ENCODE peak calls at places on chromosome 14, in five cellular contexts. T, L, G, C and H are unnamed samples.

GRCh38 chr14:94129111-94129757 is at the start of gene IFI27L2:
- DNase-seq in T (peak; percentile 88), L (peak; percentile 83), G (peak; percentile 84), C (peak; percentile 89), H (peak; percentile 91)

GRCh38 chr14:85466678-85467077 is 63.3 kb upstream of the FLRT2 start:
- DNase-seq in T (no peak), L (no peak), G (no peak), C (no peak), H (no peak)

GRCh38 chr14:51901475-51902024 is 41.1 kb downstream of the GNG2 start:
- DNase-seq in T (no peak), L (no peak), G (no peak), C (no peak), H (no peak)

GRCh38 chr14:94180655-94181271 is 6.6 kb downstream of the PPP4R4 start:
- DNase-seq in T (no peak), L (no peak), G (peak; percentile 50), C (no peak), H (no peak)

GRCh38 chr14:68719634-68720384 is 73.1 kb downstream of the ZFP36L1 start:
- DNase-seq in T (no peak), L (no peak), G (no peak), C (no peak), H (no peak)

GRCh38 chr14:61179061-61179675 is 102.0 kb downstream of the TMEM30B start:
- DNase-seq in T (no peak), L (no peak), G (no peak), C (no peak), H (no peak)

GRCh38 chr14:24943024-24943423 is 106.9 kb downstream of the STXBP6 start:
- DNase-seq in T (peak; percentile 76), L (no peak), G (no peak), C (no peak), H (peak; percentile 29)

GRCh38 chr14:21867541-21867940 is 193.9 kb upstream of the OR4E1 start:
- DNase-seq in T (no peak), L (no peak), G (peak; percentile 59), C (no peak), H (no peak)

GRCh38 chr14:50961606-50962259 is 17.4 kb upstream of the PYGL start:
- DNase-seq in T (no peak), L (no peak), G (peak; percentile 93), C (no peak), H (no peak)

GRCh38 chr14:28012629-28013415 is 753.8 kb upstream of the FOXG1 start:
- DNase-seq in T (no peak), L (no peak), G (no peak), C (no peak), H (no peak)

GRCh38 chr14:23354990-23355389 is 2.3 kb upstream of the SLC22A17 start:
- DNase-seq in T (no peak), L (no peak), G (no peak), C (no peak), H (no peak)

GRCh38 chr14:75711134-75711795 is 50.2 kb downstream of the TTLL5 start:
- DNase-seq in T (no peak), L (no peak), G (peak; percentile 77), C (no peak), H (peak; percentile 40)

GRCh38 chr14:76407449-76408150 is 31.7 kb downstream of the ESRRB start:
- DNase-seq in T (peak; percentile 19), L (peak; percentile 17), G (no peak), C (no peak), H (no peak)

GRCh38 chr14:72613196-72613974 is 280.5 kb downstream of the DPF3 start:
- DNase-seq in T (peak; percentile 87), L (peak; percentile 72), G (no peak), C (peak; percentile 90), H (peak; percentile 72)

GRCh38 chr14:68733086-68733621 is 59.7 kb downstream of the ZFP36L1 start:
- DNase-seq in T (no peak), L (peak; percentile 75), G (no peak), C (peak; percentile 26), H (peak; percentile 32)

DNA sequence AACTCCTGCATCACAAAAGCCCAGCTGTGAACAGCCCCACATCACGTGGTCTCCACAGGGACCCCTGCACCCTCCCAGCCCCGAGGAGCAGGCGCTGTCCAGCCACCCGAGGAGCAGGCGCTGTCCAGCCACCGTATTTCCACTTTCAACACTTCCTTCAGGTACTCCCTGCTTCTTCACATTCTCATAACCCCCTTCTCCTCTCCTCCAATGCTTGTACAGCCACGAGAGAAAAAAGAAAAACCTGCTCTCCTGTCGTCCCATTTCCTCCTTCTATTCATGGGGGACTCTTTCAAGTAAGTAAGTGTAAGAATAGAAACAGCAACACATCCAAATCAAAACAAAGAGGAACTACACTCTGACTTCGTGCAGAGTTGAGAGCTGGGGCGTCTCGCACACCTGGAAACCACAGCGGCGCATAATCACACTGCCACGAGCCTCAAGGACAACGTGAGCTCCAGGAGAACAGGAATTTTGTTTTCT is 11.9 kb downstream of the CDC42BPB start:
- DNase-seq in T (no peak), L (no peak), G (no peak), C (no peak), H (no peak)
- H3K4me3 ChIP-seq in T (no peak overlapping the region), L (no peak overlapping the region), G (no peak overlapping the region), C (no peak overlapping the region), H (no peak overlapping the region)

DNA sequence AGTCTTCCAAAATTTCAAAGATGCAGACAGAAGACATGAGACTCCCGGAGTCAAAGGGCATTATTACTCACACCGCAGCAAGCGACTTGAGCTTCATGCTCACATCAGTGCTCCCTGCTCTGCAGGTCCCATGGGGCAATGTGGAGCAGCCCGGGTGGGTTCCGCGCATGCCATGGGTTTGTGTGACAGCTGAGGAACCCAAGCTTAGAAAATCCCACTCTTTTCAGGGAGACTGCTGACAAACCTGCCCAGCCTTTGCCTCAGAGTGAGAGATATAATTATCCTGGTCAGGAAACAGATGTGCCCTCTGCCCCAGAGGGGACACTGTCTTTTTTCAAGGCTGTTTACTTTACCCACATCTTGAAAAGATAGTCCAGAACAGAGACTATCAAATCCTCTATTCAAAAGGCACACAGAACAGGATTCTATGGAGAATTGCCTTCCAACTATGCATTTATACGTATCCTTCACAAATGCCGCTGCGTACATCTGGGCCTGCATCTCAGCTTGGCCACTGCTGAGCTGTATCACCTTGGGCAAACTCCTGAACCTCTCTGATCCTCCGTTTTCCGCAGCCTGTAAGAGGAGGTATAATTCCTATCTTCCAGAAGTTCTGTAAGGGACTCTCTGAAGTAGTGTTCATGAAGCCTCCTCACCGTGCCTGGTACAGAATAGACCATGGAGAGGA is 16.0 kb downstream of the C14orf132 start:
- DNase-seq in T (no peak), L (no peak), G (peak; percentile 31), C (no peak), H (no peak)
- H3K4me3 ChIP-seq in T (no peak overlapping the region), L (no peak overlapping the region), G (no peak overlapping the region), C (no peak overlapping the region), H (no peak overlapping the region)

GRCh38 chr14:53953002-53953827 is 3.4 kb downstream of the BMP4 start:
- DNase-seq in T (peak; percentile 91), L (peak; percentile 91), G (peak; percentile 91), C (peak; percentile 77), H (peak; percentile 96)

GRCh38 chr14:53955671-53956426 is 776 bp downstream of the BMP4 start:
- DNase-seq in T (peak; percentile 90), L (peak; percentile 86), G (peak; percentile 53), C (no peak), H (peak; percentile 90)

GRCh38 chr14:53953828-53954550 is 2.6 kb downstream of the BMP4 start:
- DNase-seq in T (peak; percentile 72), L (peak; percentile 71), G (peak; percentile 57), C (no peak), H (peak; percentile 80)

GRCh38 chr14:53955234-53955556 is 1.4 kb downstream of the BMP4 start:
- DNase-seq in T (no peak), L (no peak), G (peak; percentile 7), C (no peak), H (no peak)

GRCh38 chr14:53954551-53955233 is 1.9 kb downstream of the BMP4 start:
- DNase-seq in T (peak; percentile 59), L (peak; percentile 57), G (peak; percentile 11), C (no peak), H (peak; percentile 43)
- H3K4me3 ChIP-seq in T (peak overlapping the region; percentile 70), L (peak overlapping the region; percentile 72), G (peak overlapping the region; percentile 65), C (peak overlapping the region; percentile 52), H (peak overlapping the region; percentile 84)

GRCh38 chr14:103653802-103654201 is 24.8 kb downstream of the KLC1 start:
- DNase-seq in T (no peak), L (no peak), G (no peak), C (no peak), H (no peak)
- H3K4me3 ChIP-seq in T (no peak overlapping the region), L (no peak overlapping the region), G (no peak overlapping the region), C (no peak overlapping the region), H (no peak overlapping the region)

GRCh38 chr14:47674546-47675238 is 713 bp downstream of the MDGA2 start:
- DNase-seq in T (peak; percentile 30), L (no peak), G (peak; percentile 0), C (no peak), H (no peak)
- H3K4me3 ChIP-seq in T (no peak overlapping the region), L (no peak overlapping the region), G (peak overlapping the region; percentile 23), C (peak overlapping the region; percentile 58), H (peak overlapping the region; percentile 24)

GRCh38 chr14:99191663-99192621 is 80.1 kb downstream of the BCL11B start:
- DNase-seq in T (peak; percentile 60), L (peak; percentile 76), G (peak; percentile 78), C (peak; percentile 60), H (peak; percentile 77)
- H3K4me3 ChIP-seq in T (peak overlapping the region; percentile 69), L (no peak overlapping the region), G (peak overlapping the region; percentile 26), C (no peak overlapping the region), H (peak overlapping the region; percentile 12)

GRCh38 chr14:104843442-104844305 is 21.4 kb upstream of the CEP170B start:
- DNase-seq in T (no peak), L (no peak), G (no peak), C (peak; percentile 44), H (peak; percentile 72)
- H3K4me3 ChIP-seq in T (peak overlapping the region; percentile 62), L (peak overlapping the region; percentile 29), G (no peak overlapping the region), C (peak overlapping the region; percentile 42), H (peak overlapping the region; percentile 42)

GRCh38 chr14:35401422-35401729 is 3.2 kb downstream of the NFKBIA start:
- DNase-seq in T (no peak), L (no peak), G (no peak), C (no peak), H (no peak)
- H3K4me3 ChIP-seq in T (peak overlapping the region; percentile 98), L (peak overlapping the region; percentile 73), G (no peak overlapping the region), C (peak overlapping the region; percentile 92), H (peak overlapping the region; percentile 81)

GRCh38 chr14:54467280-54467679 is 21.5 kb downstream of the GMFB start:
- DNase-seq in T (no peak), L (no peak), G (no peak), C (no peak), H (no peak)

GRCh38 chr14:54465654-54466053 is 23.1 kb downstream of the GMFB start:
- DNase-seq in T (no peak), L (no peak), G (no peak), C (no peak), H (no peak)

GRCh38 chr14:54457609-54457996 is 16.4 kb upstream of the CNIH1 start:
- DNase-seq in T (no peak), L (no peak), G (no peak), C (no peak), H (no peak)

GRCh38 chr14:54459106-54459505 is 17.9 kb upstream of the CNIH1 start:
- DNase-seq in T (no peak), L (no peak), G (no peak), C (no peak), H (no peak)

GRCh38 chr14:54462048-54462447 is 20.9 kb upstream of the CNIH1 start:
- DNase-seq in T (no peak), L (no peak), G (no peak), C (no peak), H (no peak)
- H3K4me3 ChIP-seq in T (no peak overlapping the region), L (no peak overlapping the region), G (no peak overlapping the region), C (no peak overlapping the region), H (no peak overlapping the region)